ENCODE peak calls at places on chromosomes 4 and X, in five cellular contexts. L is posterior vena cava, D is retina, K is GM10248, S is GM06990. T is an unnamed sample.

GRCh38 chr4:89152972-89153371 is 41.6 kb downstream of the TIGD2 start:
- DNase-seq in L (no peak), D (no peak), K (no peak), S (no peak), T (no peak)

GRCh38 chr4:128337863-128338262 is 50.2 kb upstream of the PGRMC2 start:
- DNase-seq in L (no peak), D (no peak), K (no peak), S (no peak), T (no peak)

GRCh38 chr4:119559044-119559647 is 69.5 kb downstream of the PDE5A start:
- DNase-seq in L (no peak), D (no peak), K (peak), S (no peak), T (no peak)

GRCh38 chr4:123699823-123700822 is 303.5 kb downstream of the SPRY1 start:
- DNase-seq in L (no peak), D (no peak), K (no peak), S (no peak), T (no peak)

GRCh38 chrX:65196758-65197371 is 220.6 kb upstream of the ZC4H2 start:
- DNase-seq in L (no peak), D (peak), K (no peak), S (no peak), T (no peak)

GRCh38 chr4:139153411-139154133 is 23.4 kb downstream of the ELF2 start:
- DNase-seq in L (no peak), D (no peak), K (no peak), S (no peak), T (no peak)

GRCh38 chrX:104370089-104370488 is 115.4 kb upstream of the ESX1 start:
- DNase-seq in L (no peak), D (no peak), K (no peak), S (no peak), T (no peak)

GRCh38 chrX:108696690-108697089 is 39.7 kb downstream of the IRS4 start:
- DNase-seq in L (no peak), D (no peak), K (no peak), S (no peak), T (no peak)

GRCh38 chrX:77404318-77404878 is 42.8 kb upstream of the FGF16 start:
- DNase-seq in L (no peak), D (no peak), K (no peak), S (no peak), T (no peak)

GRCh38 chr4:24912252-24913098 is at the start of gene CCDC149:
- DNase-seq in L (peak), D (peak), K (peak), S (no peak), T (peak)

GRCh38 chr4:130563185-130563890 is 1467.4 kb downstream of the C4orf33 start:
- DNase-seq in L (peak), D (peak), K (no peak), S (no peak), T (peak)

GRCh38 chr4:86978709-86979108 is 43.9 kb downstream of the AFF1 start:
- DNase-seq in L (no peak), D (no peak), K (no peak), S (no peak), T (no peak)

GRCh38 chr4:13654158-13654797 is 26.8 kb upstream of the BOD1L1 start:
- DNase-seq in L (peak), D (peak), K (peak), S (peak), T (peak)

GRCh38 chr4:142925161-142925560 is 79.1 kb upstream of the INPP4B start:
- DNase-seq in L (no peak), D (no peak), K (no peak), S (no peak), T (no peak)

GRCh38 chr4:70356185-70356584 is 4.4 kb upstream of the SMR3A start:
- DNase-seq in L (no peak), D (no peak), K (no peak), S (no peak), T (no peak)

GRCh38 chrX:63929608-63930007 is 144.6 kb upstream of the ARHGEF9 start:
- DNase-seq in L (no peak), D (no peak), K (no peak), S (no peak), T (no peak)

GRCh38 chrX:135477576-135477975 is 42.9 kb upstream of the INTS6L start:
- DNase-seq in L (no peak), D (peak), K (no peak), S (no peak), T (peak)

GRCh38 chr4:112552668-112553067 is 36.7 kb upstream of the NEUROG2 start:
- DNase-seq in L (no peak), D (no peak), K (no peak), S (no peak), T (no peak)

GRCh38 chr4:126004936-126005335 is 690.2 kb downstream of the FAT4 start:
- DNase-seq in L (no peak), D (no peak), K (no peak), S (no peak), T (no peak)

T was measured in tibial artery.